ENCODE peak calls at places on chromosomes 6 and 20, in seven cellular contexts. W is fibroblast of gingiva; M is hypothalamus; K is NCI-H2107; R is H9; J is HS-27A; C is stimulated activated CD4-positive, alpha-beta T cell treated with anti-CD3 and anti-CD28 coated beads, Interleukin-2, amount 100 ng/mL, for 24 hours. F is an unnamed sample.

GRCh38 chr20:4728121-4728520 is 6.4 kb downstream of the PRND start:
- DNase-seq in J (no peak), R (no peak), W (no peak), K (no peak), C (no peak), M (no peak), F (no peak)

GRCh38 chr20:13205848-13206434 is 15.1 kb upstream of the ISM1 start:
- DNase-seq in R (no peak), W (no peak), J (no peak), K (no peak), C (no peak), M (no peak), F (no peak)

GRCh38 chr6:121539537-121539936 is 104.1 kb downstream of the GJA1 start:
- DNase-seq in C (no peak), K (no peak), W (no peak), J (no peak), M (no peak), R (no peak), F (no peak)

GRCh38 chr6:71556141-71556540 is 267.5 kb downstream of the OGFRL1 start:
- DNase-seq in M (no peak), C (no peak), W (no peak), K (no peak), R (no peak), J (no peak), F (no peak)

GRCh38 chr20:41140226-41141133 is 3.1 kb downstream of the PLCG1 start:
- DNase-seq in R (no peak), C (peak), K (no peak), W (no peak), M (no peak), J (no peak), F (no peak)

GRCh38 chr6:45420083-45420908 is 42.6 kb upstream of the SUPT3H start:
- DNase-seq in J (no peak), K (no peak), M (no peak), W (peak), R (no peak), C (peak), F (no peak)

GRCh38 chr20:58891076-58891685 is 38.7 kb downstream of the GNAS start:
- DNase-seq in K (peak), R (peak), M (peak), W (peak), J (no peak), C (peak), F (no peak)

GRCh38 chr20:57716202-57716601 is 6.4 kb upstream of the PMEPA1 start:
- DNase-seq in K (no peak), R (no peak), C (no peak), J (no peak), W (peak), M (no peak), F (no peak)

GRCh38 chr20:35523298-35523888 is 6.1 kb downstream of the C20orf173 start:
- DNase-seq in R (peak), C (peak), J (no peak), W (no peak), M (no peak), K (no peak), F (no peak)

GRCh38 chr6:152267967-152268845 is 369.0 kb downstream of the SYNE1 start:
- DNase-seq in K (no peak), W (peak), M (no peak), C (peak), R (no peak), J (no peak), F (no peak)

GRCh38 chr6:7378629-7379218 is 10.8 kb downstream of the CAGE1 start:
- DNase-seq in M (no peak), K (no peak), J (no peak), W (no peak), C (no peak), R (no peak), F (no peak)

GRCh38 chr6:24981385-24981758 is 45.6 kb upstream of the RIPOR2 start:
- DNase-seq in M (no peak), C (no peak), J (peak), K (no peak), R (peak), W (no peak), F (no peak)

GRCh38 chr20:11229772-11230171 is 556.0 kb upstream of the JAG1 start:
- DNase-seq in J (peak), R (no peak), C (no peak), W (peak), K (no peak), M (no peak), F (no peak)

GRCh38 chr6:33323623-33323948 is 6.0 kb upstream of the ZBTB22 start:
- DNase-seq in C (no peak), R (peak), J (no peak), K (no peak), W (no peak), M (no peak), F (no peak)